ENCODE peak calls at places on chromosomes 6 and 20, in ten cellular contexts. R is right cardiac atrium; Y is CD8-positive, alpha-beta memory T cell; Z is pancreas; U is adrenal gland; A is mesendoderm; M is tibial artery; S is uterus; E is ovary; C is suprapubic skin. H is an unnamed sample.

GRCh38 chr20:35662541-35662940 is 2.2 kb downstream of the CPNE1 start:
- DNase-seq in E (no peak), Y (no peak), U (no peak), C (no peak), M (no peak), Z (no peak), R (no peak), A (no peak), S (no peak), H (no peak)

GRCh38 chr6:158631678-158632537 is 12.6 kb downstream of the DYNLT1 start:
- DNase-seq in M (peak; percentile 85), U (peak; percentile 93), R (peak; percentile 93), Z (peak; percentile 54), C (no peak), S (peak; percentile 61), A (no peak), Y (no peak), E (peak; percentile 50), H (peak; percentile 91)

GRCh38 chr20:9035129-9035528 is 33.8 kb upstream of the PLCB4 start:
- DNase-seq in R (no peak), U (no peak), M (peak; percentile 41), Y (no peak), S (no peak), A (peak; percentile 53), Z (no peak), E (no peak), C (no peak), H (no peak)

GRCh38 chr6:131657630-131658111 is 20.6 kb downstream of the ENPP3 start:
- DNase-seq in C (no peak), A (no peak), Z (no peak), S (no peak), E (no peak), R (no peak), M (no peak), Y (no peak), U (no peak), H (no peak)

GRCh38 chr20:8394308-8394945 is 262.4 kb downstream of the PLCB1 start:
- DNase-seq in U (no peak), Y (no peak), A (no peak), R (no peak), C (no peak), Z (no peak), E (no peak), S (no peak), M (no peak), H (no peak)

GRCh38 chr20:59630526-59630925 is 26.2 kb downstream of the PHACTR3 start:
- DNase-seq in S (no peak), R (no peak), E (no peak), Y (no peak), Z (no peak), A (no peak), M (no peak), C (no peak), U (no peak), H (no peak)

GRCh38 chr6:108127826-108128225 is 38.0 kb upstream of the NR2E1 start:
- DNase-seq in S (no peak), Z (peak; percentile 59), U (no peak), A (no peak), C (no peak), M (no peak), R (no peak), Y (no peak), E (no peak), H (no peak)

GRCh38 chr6:28220164-28221133 is 4.6 kb upstream of the ZSCAN9 start:
- DNase-seq in A (no peak), M (no peak), Y (no peak), C (no peak), E (no peak), R (no peak), Z (no peak), U (no peak), S (no peak), H (no peak)

GRCh38 chr6:9979996-9980395 is 434.9 kb downstream of the TFAP2A start:
- DNase-seq in R (no peak), Y (no peak), M (no peak), U (no peak), E (no peak), A (no peak), S (no peak), Z (no peak), C (no peak), H (no peak)

GRCh38 chr6:13372688-13373487 is 44.6 kb upstream of the TBC1D7 start:
- DNase-seq in A (no peak), S (no peak), Y (no peak), Z (no peak), E (no peak), C (peak; percentile 0), R (no peak), U (peak; percentile 42), M (no peak), H (no peak)

GRCh38 chr6:16903470-16903869 is 142.2 kb upstream of the ATXN1 start:
- DNase-seq in E (no peak), Y (no peak), C (no peak), Z (no peak), U (no peak), S (no peak), A (no peak), M (peak; percentile 23), R (no peak), H (no peak)

GRCh38 chr6:138493413-138493812 is 5.9 kb downstream of the NHSL1 start:
- DNase-seq in Y (no peak), S (no peak), R (no peak), E (no peak), M (no peak), U (no peak), Z (peak; percentile 39), C (no peak), A (peak; percentile 88), H (no peak)

GRCh38 chr6:26311385-26312095 is 53.5 kb upstream of the BTN3A2 start:
- DNase-seq in C (no peak), R (no peak), Z (peak; percentile 63), U (no peak), S (peak; percentile 46), Y (peak; percentile 55), E (peak; percentile 62), A (peak; percentile 95), M (no peak), H (no peak)

GRCh38 chr20:63873477-63873971 is 8.5 kb downstream of the TPD52L2 start:
- DNase-seq in S (peak; percentile 51), R (peak; percentile 77), Z (no peak), M (peak; percentile 73), U (peak; percentile 82), C (peak; percentile 77), A (no peak), Y (no peak), E (no peak), H (peak; percentile 43)

GRCh38 chr6:138105880-138106664 is 1.1 kb downstream of the PERP start:
- DNase-seq in Y (no peak), A (peak; percentile 92), E (no peak), S (no peak), U (no peak), Z (no peak), M (no peak), R (no peak), C (no peak), H (no peak)

GRCh38 chr20:57596998-57597939 is 23.0 kb downstream of the ZBP1 start:
- DNase-seq in S (peak; percentile 62), U (peak; percentile 72), Z (peak; percentile 61), R (peak; percentile 89), M (peak; percentile 56), A (peak; percentile 58), C (peak; percentile 80), E (peak; percentile 82), Y (peak; percentile 80), H (peak; percentile 72)

GRCh38 chr6:83853178-83853967 is at the start of gene RIPPLY2:
- DNase-seq in Y (peak; percentile 37), U (peak; percentile 69), A (peak; percentile 61), C (no peak), M (no peak), S (no peak), R (peak; percentile 58), Z (no peak), E (peak; percentile 17), H (no peak)
- H3K4me3 ChIP-seq in Y (no peak within 1 kb of the TSS), U (peak within 1 kb of the TSS; percentile 3), A (peak within 1 kb of the TSS; percentile 5), C (peak within 1 kb of the TSS; percentile 50), M (peak within 1 kb of the TSS; percentile 55), S (peak within 1 kb of the TSS; percentile 42), R (peak within 1 kb of the TSS; percentile 34), Z (peak within 1 kb of the TSS; percentile 25), E (peak within 1 kb of the TSS; percentile 31), H (peak within 1 kb of the TSS; percentile 60)

GRCh38 chr6:41706876-41707564 is 28.4 kb downstream of the TFEB start:
- DNase-seq in A (no peak), E (no peak), Y (no peak), S (peak; percentile 66), M (peak; percentile 82), R (no peak), U (peak; percentile 78), C (no peak), Z (no peak), H (peak; percentile 61)
- H3K4me1 ChIP-seq in A (no peaks in the 10 kb centered on the region), E (peaks cover 1% of the 10 kb centered on the region), Y (peaks cover 35% of the 10 kb centered on the region), S (no peaks in the 10 kb centered on the region), M (peaks cover 60% of the 10 kb centered on the region), R (peaks cover 22% of the 10 kb centered on the region), U (peaks cover 19% of the 10 kb centered on the region), C (peaks cover 59% of the 10 kb centered on the region), Z (peaks cover 4% of the 10 kb centered on the region), H (peaks cover 89% of the 10 kb centered on the region)

DNA sequence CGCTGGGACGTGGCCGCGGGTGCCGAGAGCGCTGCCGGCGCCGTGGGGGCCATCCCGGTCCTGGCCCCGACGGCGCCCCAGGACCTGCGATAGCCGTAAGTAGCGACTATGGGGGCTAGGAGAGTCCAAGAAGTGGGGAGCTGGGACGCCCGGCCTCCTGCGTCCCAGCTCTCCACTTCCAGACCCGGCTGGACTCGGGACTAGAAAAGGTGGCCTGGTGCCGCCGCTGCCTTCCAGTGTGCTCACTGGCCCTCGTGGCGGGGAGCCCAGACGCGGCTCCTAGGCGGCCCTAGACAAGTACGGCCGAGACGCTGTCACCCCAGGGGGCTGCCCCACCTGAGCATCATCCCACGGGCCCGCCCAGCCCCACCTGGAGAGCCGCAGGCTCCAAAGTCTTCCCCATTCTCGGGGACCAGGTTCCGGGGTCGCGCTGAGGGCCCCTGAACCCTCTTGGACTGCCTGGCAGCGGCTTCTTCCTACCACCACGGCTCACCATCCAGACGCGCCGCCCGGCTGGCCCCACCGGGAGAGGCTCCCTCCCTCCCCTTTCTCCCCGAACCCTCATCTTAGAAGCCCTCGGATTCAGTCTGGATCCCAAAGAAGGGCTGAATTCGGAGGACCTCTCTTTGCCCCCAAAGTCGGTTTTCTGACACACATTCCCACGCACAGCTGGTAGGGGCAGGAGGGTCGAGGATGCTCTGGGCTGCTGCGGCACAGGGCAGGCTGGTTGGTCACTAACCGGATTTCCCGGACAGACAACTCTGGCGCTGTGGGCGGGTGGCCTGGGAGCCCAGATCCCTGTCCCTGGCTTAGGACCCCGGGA is 878 bp upstream of the MDFI start:
- DNase-seq in C (no peak), U (no peak), Z (no peak), S (no peak), Y (no peak), R (no peak), E (no peak), M (no peak), A (peak; percentile 71), H (no peak)
- H3K4me3 ChIP-seq in C (peak overlapping the region; percentile 60), U (no peak overlapping the region), Z (peak overlapping the region; percentile 29), S (peak overlapping the region; percentile 7), Y (no peak overlapping the region), R (peak overlapping the region; percentile 54), E (peak overlapping the region; percentile 46), M (peak overlapping the region; percentile 35), A (peak overlapping the region; percentile 71), H (peak overlapping the region; percentile 64)

DNA sequence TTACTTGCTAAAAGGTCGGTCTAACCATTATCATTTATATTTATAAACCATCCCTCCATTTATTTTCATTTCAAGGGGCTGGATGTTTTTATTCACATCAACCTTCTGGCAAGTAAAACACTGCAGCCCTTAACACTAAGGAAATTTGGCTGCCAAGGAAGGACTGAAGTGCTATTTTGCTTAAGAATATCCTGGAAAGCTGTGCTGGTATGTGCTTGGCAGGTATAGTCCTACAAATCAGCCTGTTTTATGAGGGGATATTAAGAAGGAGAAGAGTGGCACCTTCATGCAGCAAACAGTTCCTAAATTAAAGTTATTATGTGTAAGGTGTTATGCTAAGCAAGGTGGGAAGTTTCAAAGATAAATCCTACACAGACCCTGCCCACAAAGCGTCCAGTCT is 9.8 kb downstream of the PHACTR2 start:
- DNase-seq in S (no peak), E (no peak), M (no peak), Z (no peak), Y (no peak), A (no peak), U (no peak), C (no peak), R (no peak), H (no peak)
- H3K4me1 ChIP-seq in S (no peaks in the 10 kb centered on the region), E (peaks cover 7% of the 10 kb centered on the region), M (peaks cover 46% of the 10 kb centered on the region), Z (peaks cover 14% of the 10 kb centered on the region), Y (no peaks in the 10 kb centered on the region), A (no peaks in the 10 kb centered on the region), U (peaks cover 47% of the 10 kb centered on the region), C (peaks cover 5% of the 10 kb centered on the region), R (peaks cover 10% of the 10 kb centered on the region), H (peaks cover 27% of the 10 kb centered on the region)

H was measured in psoas muscle.